ENCODE peak calls at places on chromosomes 3 and 15, in six cellular contexts. One of them, this sample, is unnamed.

GRCh38 chr3:40047406-40047805 is 238.0 kb downstream of the MYRIP start:
- DNase-seq in fibroblast of lung: no peak
- DNase-seq in LNCaP clone FGC: no peak
- DNase-seq in Calu3: no peak
- DNase-seq in tibial nerve: no peak
- DNase-seq in AG09319: no peak
- DNase-seq in this sample: no peak

GRCh38 chr15:70923311-70924080 is 30.9 kb downstream of the LRRC49 start:
- DNase-seq in AG09319: no peak
- DNase-seq in tibial nerve: no peak
- DNase-seq in LNCaP clone FGC: no peak
- DNase-seq in Calu3: no peak
- DNase-seq in fibroblast of lung: peak; percentile 58
- DNase-seq in this sample: peak; percentile 36

GRCh38 chr3:145188079-145188785 is 972.8 kb downstream of the PLOD2 start:
- DNase-seq in tibial nerve: no peak
- DNase-seq in AG09319: no peak
- DNase-seq in Calu3: no peak
- DNase-seq in fibroblast of lung: no peak
- DNase-seq in LNCaP clone FGC: no peak
- DNase-seq in this sample: no peak

GRCh38 chr3:53843195-53844177 is 2.7 kb downstream of the CHDH start:
- DNase-seq in tibial nerve: no peak
- DNase-seq in AG09319: no peak
- DNase-seq in LNCaP clone FGC: no peak
- DNase-seq in fibroblast of lung: no peak
- DNase-seq in Calu3: no peak
- DNase-seq in this sample: no peak

GRCh38 chr3:172711457-172711800 is 562 bp upstream of the NCEH1 start:
- DNase-seq in AG09319: no peak
- DNase-seq in tibial nerve: no peak
- DNase-seq in fibroblast of lung: no peak
- DNase-seq in LNCaP clone FGC: no peak
- DNase-seq in Calu3: peak; percentile 58
- DNase-seq in this sample: no peak

GRCh38 chr3:12286927-12287726 is 1.7 kb upstream of the PPARG start:
- DNase-seq in LNCaP clone FGC: no peak
- DNase-seq in AG09319: no peak
- DNase-seq in tibial nerve: no peak
- DNase-seq in fibroblast of lung: peak; percentile 40
- DNase-seq in Calu3: peak; percentile 68
- DNase-seq in this sample: peak; percentile 29

GRCh38 chr3:86969500-86970189 is 21.3 kb downstream of the VGLL3 start:
- DNase-seq in AG09319: no peak
- DNase-seq in LNCaP clone FGC: no peak
- DNase-seq in Calu3: peak; percentile 45
- DNase-seq in tibial nerve: peak; percentile 38
- DNase-seq in fibroblast of lung: peak; percentile 76
- DNase-seq in this sample: peak; percentile 74

GRCh38 chr3:140527156-140527555 is 150.7 kb upstream of the TRIM42 start:
- DNase-seq in tibial nerve: no peak
- DNase-seq in AG09319: no peak
- DNase-seq in fibroblast of lung: no peak
- DNase-seq in LNCaP clone FGC: no peak
- DNase-seq in Calu3: no peak
- DNase-seq in this sample: no peak

GRCh38 chr3:69929019-69929418 is 70.5 kb upstream of the SAMMSON start:
- DNase-seq in fibroblast of lung: no peak
- DNase-seq in Calu3: no peak
- DNase-seq in tibial nerve: no peak
- DNase-seq in LNCaP clone FGC: no peak
- DNase-seq in AG09319: no peak
- DNase-seq in this sample: no peak

GRCh38 chr3:125191256-125191655 is 21.3 kb downstream of the SLC12A8 start:
- DNase-seq in tibial nerve: no peak
- DNase-seq in LNCaP clone FGC: no peak
- DNase-seq in Calu3: no peak
- DNase-seq in AG09319: no peak
- DNase-seq in fibroblast of lung: peak; percentile 31
- DNase-seq in this sample: no peak

GRCh38 chr15:70576683-70577082 is 186.7 kb downstream of the UACA start:
- DNase-seq in tibial nerve: no peak
- DNase-seq in LNCaP clone FGC: no peak
- DNase-seq in Calu3: no peak
- DNase-seq in AG09319: no peak
- DNase-seq in fibroblast of lung: no peak
- DNase-seq in this sample: no peak

GRCh38 chr3:119571688-119572087 is 7.6 kb upstream of the ADPRH start:
- DNase-seq in Calu3: no peak
- DNase-seq in tibial nerve: no peak
- DNase-seq in LNCaP clone FGC: no peak
- DNase-seq in fibroblast of lung: no peak
- DNase-seq in AG09319: no peak
- DNase-seq in this sample: no peak

GRCh38 chr15:69660658-69661405 is 208.2 kb downstream of the RPLP1 start:
- DNase-seq in fibroblast of lung: no peak
- DNase-seq in Calu3: no peak
- DNase-seq in tibial nerve: no peak
- DNase-seq in AG09319: no peak
- DNase-seq in LNCaP clone FGC: no peak
- DNase-seq in this sample: no peak

GRCh38 chr3:172221550-172221949 is 182.2 kb downstream of the FNDC3B start:
- DNase-seq in tibial nerve: no peak
- DNase-seq in AG09319: peak; percentile 54
- DNase-seq in Calu3: no peak
- DNase-seq in fibroblast of lung: peak; percentile 69
- DNase-seq in LNCaP clone FGC: no peak
- DNase-seq in this sample: peak; percentile 69

GRCh38 chr3:58434990-58435389 is 1.4 kb upstream of the PDHB start:
- DNase-seq in fibroblast of lung: peak; percentile 57
- DNase-seq in AG09319: peak; percentile 45
- DNase-seq in tibial nerve: peak; percentile 11
- DNase-seq in LNCaP clone FGC: no peak
- DNase-seq in Calu3: no peak
- DNase-seq in this sample: peak; percentile 49

GRCh38 chr3:25849641-25850040 is 59.8 kb downstream of the OXSM start:
- DNase-seq in tibial nerve: no peak
- DNase-seq in fibroblast of lung: peak; percentile 64
- DNase-seq in LNCaP clone FGC: no peak
- DNase-seq in Calu3: no peak
- DNase-seq in AG09319: no peak
- DNase-seq in this sample: peak; percentile 43

GRCh38 chr3:155853214-155854146 is 747 bp downstream of the SLC33A1 start:
- DNase-seq in fibroblast of lung: peak; percentile 23
- DNase-seq in AG09319: no peak
- DNase-seq in LNCaP clone FGC: no peak
- DNase-seq in tibial nerve: peak; percentile 7
- DNase-seq in Calu3: peak; percentile 45
- DNase-seq in this sample: no peak

GRCh38 chr15:90059208-90059985 is 42.9 kb downstream of the IDH2 start:
- DNase-seq in Calu3: no peak
- DNase-seq in AG09319: no peak
- DNase-seq in tibial nerve: peak; percentile 39
- DNase-seq in fibroblast of lung: no peak
- DNase-seq in LNCaP clone FGC: no peak
- DNase-seq in this sample: peak; percentile 75

GRCh38 chr15:99408236-99409096 is 157.2 kb downstream of the LRRC28 start:
- DNase-seq in LNCaP clone FGC: no peak
- DNase-seq in tibial nerve: no peak
- DNase-seq in Calu3: no peak
- DNase-seq in fibroblast of lung: peak; percentile 94
- DNase-seq in AG09319: peak; percentile 51
- DNase-seq in this sample: peak; percentile 91

GRCh38 chr3:108297636-108298035 is 1.3 kb downstream of the HHLA2 start:
- DNase-seq in AG09319: no peak
- DNase-seq in fibroblast of lung: no peak
- DNase-seq in tibial nerve: no peak
- DNase-seq in Calu3: peak; percentile 59
- DNase-seq in LNCaP clone FGC: no peak
- DNase-seq in this sample: peak; percentile 7

GRCh38 chr3:169637731-169638130 is 25.8 kb downstream of the MECOM start:
- DNase-seq in LNCaP clone FGC: no peak
- DNase-seq in tibial nerve: no peak
- DNase-seq in AG09319: no peak
- DNase-seq in fibroblast of lung: no peak
- DNase-seq in Calu3: no peak
- DNase-seq in this sample: no peak

GRCh38 chr3:169636928-169637327 is 26.6 kb downstream of the MECOM start:
- DNase-seq in Calu3: no peak
- DNase-seq in LNCaP clone FGC: no peak
- DNase-seq in tibial nerve: no peak
- DNase-seq in fibroblast of lung: no peak
- DNase-seq in AG09319: no peak
- DNase-seq in this sample: no peak

GRCh38 chr3:169644750-169645149 is 18.8 kb downstream of the MECOM start:
- DNase-seq in AG09319: no peak
- DNase-seq in fibroblast of lung: no peak
- DNase-seq in LNCaP clone FGC: no peak
- DNase-seq in Calu3: no peak
- DNase-seq in tibial nerve: no peak
- DNase-seq in this sample: no peak

GRCh38 chr3:169641167-169641566 is 22.3 kb downstream of the MECOM start:
- DNase-seq in tibial nerve: no peak
- DNase-seq in fibroblast of lung: no peak
- DNase-seq in Calu3: no peak
- DNase-seq in AG09319: no peak
- DNase-seq in LNCaP clone FGC: no peak
- DNase-seq in this sample: no peak

DNA sequence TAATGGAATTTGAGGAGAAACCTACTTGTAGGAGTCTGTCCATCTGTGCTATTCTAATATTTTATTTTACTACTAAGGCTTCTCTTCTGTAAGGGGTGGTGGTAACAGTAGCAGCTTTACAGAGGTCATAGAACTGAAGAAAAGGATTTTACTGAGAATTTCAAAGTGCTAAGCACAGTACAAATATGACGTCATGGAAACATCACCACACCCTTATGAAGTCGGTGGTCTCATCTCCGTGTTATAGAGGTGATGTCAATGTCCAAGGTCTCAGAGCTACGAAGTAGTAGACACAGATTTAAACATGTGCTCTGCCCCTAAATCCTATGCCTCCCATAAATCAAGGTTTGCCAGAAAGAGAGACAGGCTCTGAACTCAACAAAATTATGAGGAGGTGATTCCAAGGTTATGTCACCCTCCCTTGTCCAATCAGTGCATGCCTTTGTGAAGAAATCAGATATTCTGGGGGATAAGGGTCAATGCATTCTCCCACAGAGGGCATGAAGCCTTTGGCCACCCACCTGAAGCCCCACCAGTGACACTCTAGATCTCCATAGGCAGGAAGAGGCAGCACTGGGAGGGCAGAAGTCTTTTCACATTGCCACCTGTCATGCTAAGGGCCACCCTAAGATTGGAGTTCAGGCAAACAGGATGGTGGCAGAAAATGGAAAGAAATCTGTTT is 22.9 kb downstream of the MECOM start:
- DNase-seq in fibroblast of lung: no peak
- DNase-seq in LNCaP clone FGC: no peak
- DNase-seq in Calu3: no peak
- DNase-seq in tibial nerve: no peak
- DNase-seq in AG09319: no peak
- DNase-seq in this sample: no peak
- TF ChIP-seq CTCF in fibroblast of lung: no peak
- TF ChIP-seq CTCF in LNCaP clone FGC: no peak
- TF ChIP-seq CTCF in Calu3: no peak
- TF ChIP-seq CTCF in tibial nerve: no peak
- TF ChIP-seq CTCF in AG09319: no peak
- TF ChIP-seq CTCF in this sample: no peak

GRCh38 chr3:66986406-66986805 is 11.7 kb upstream of the KBTBD8 start:
- DNase-seq in fibroblast of lung: no peak
- DNase-seq in LNCaP clone FGC: no peak
- DNase-seq in tibial nerve: no peak
- DNase-seq in Calu3: no peak
- DNase-seq in AG09319: no peak
- DNase-seq in this sample: no peak

GRCh38 chr3:66985336-66985920 is 12.7 kb upstream of the KBTBD8 start:
- DNase-seq in AG09319: no peak
- DNase-seq in fibroblast of lung: no peak
- DNase-seq in tibial nerve: no peak
- DNase-seq in Calu3: no peak
- DNase-seq in LNCaP clone FGC: no peak
- DNase-seq in this sample: no peak

GRCh38 chr3:66983101-66983500 is 15.0 kb upstream of the KBTBD8 start:
- DNase-seq in AG09319: no peak
- DNase-seq in LNCaP clone FGC: no peak
- DNase-seq in tibial nerve: no peak
- DNase-seq in fibroblast of lung: no peak
- DNase-seq in Calu3: no peak
- DNase-seq in this sample: no peak
- TF ChIP-seq CTCF in AG09319: no peak
- TF ChIP-seq CTCF in LNCaP clone FGC: no peak
- TF ChIP-seq CTCF in tibial nerve: no peak
- TF ChIP-seq CTCF in fibroblast of lung: no peak
- TF ChIP-seq CTCF in Calu3: no peak
- TF ChIP-seq CTCF in this sample: no peak

DNA sequence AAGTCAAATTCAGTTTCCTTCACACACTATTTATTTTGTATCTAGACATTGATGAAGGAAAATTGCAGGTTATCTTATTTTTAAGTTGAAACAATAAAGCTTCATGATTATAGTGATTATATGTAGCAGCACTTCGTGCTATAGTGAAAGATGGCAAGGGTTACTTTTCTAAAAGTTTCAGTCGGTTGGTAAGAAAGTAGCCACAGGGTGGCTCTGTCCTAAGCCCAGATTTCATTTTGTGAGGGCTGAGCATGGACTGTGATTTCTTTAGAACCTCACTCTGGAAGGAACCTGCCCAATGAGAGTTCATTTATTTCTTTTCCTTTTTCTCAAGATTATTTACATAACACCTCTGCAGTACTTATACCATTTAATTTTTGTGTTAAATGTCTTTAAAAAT is 66.5 kb downstream of the NME9 start:
- DNase-seq in tibial nerve: no peak
- DNase-seq in Calu3: no peak
- DNase-seq in fibroblast of lung: no peak
- DNase-seq in LNCaP clone FGC: no peak
- DNase-seq in AG09319: no peak
- DNase-seq in this sample: peak; percentile 23
- TF ChIP-seq CTCF in tibial nerve: no peak
- TF ChIP-seq CTCF in Calu3: no peak
- TF ChIP-seq CTCF in fibroblast of lung: no peak
- TF ChIP-seq CTCF in LNCaP clone FGC: no peak
- TF ChIP-seq CTCF in AG09319: no peak
- TF ChIP-seq CTCF in this sample: peak; percentile 29

DNA sequence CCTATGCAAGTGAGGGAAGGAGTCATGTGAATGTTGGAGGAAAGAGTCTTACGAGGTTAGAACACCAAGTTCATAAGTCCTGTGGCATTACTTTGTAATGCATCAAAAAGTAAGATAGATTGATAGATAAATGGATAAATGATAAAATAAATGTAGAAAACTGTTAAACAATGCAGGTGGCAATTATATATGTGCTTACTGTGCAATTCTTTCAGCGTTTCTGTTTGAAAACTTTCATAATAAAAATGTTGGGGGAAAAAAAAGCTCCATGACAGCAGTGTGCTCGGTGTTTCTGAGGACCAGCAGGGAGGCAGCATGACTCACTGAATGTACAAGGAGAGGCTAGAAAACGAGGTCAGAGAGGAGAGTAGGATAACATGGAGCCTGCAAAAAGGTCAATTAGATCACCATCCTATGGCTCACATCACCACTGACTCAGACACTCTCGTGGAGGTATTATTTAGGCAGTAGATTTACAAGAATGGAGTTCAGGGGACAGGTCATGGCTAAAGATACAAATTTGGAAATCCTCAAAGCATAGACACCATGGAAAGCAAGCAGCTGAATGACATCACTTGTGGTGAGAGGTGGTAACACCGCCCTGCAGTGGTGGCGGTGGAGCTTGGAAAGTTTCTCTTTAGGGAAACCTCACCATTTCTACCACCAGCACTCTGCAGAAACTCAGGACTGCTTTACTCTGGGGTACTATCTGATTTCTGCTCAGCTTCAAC is 219.8 kb downstream of the CTNNB1 start:
- DNase-seq in LNCaP clone FGC: no peak
- DNase-seq in AG09319: no peak
- DNase-seq in tibial nerve: no peak
- DNase-seq in Calu3: no peak
- DNase-seq in fibroblast of lung: peak; percentile 80
- DNase-seq in this sample: peak; percentile 97
- TF ChIP-seq CTCF in LNCaP clone FGC: no peak
- TF ChIP-seq CTCF in AG09319: no peak
- TF ChIP-seq CTCF in tibial nerve: no peak
- TF ChIP-seq CTCF in Calu3: no peak
- TF ChIP-seq CTCF in fibroblast of lung: no peak
- TF ChIP-seq CTCF in this sample: peak; percentile 56

This sample was measured in choroid plexus epithelial cell.